ENCODE peak calls at places on chromosomes 16 and 17, in four cellular contexts. R, L, U and P are unnamed samples.

GRCh38 chr17:78709119-78709681 is 72.9 kb downstream of the CYTH1 start:
- DNase-seq in L (no peak), R (no peak), U (no peak), P (no peak)

GRCh38 chr17:3635474-3636153 is 436 bp downstream of the SHPK start:
- DNase-seq in R (no peak), L (no peak), U (no peak), P (no peak)

GRCh38 chr17:47317119-47317518 is 6.6 kb upstream of the EFCAB13 start:
- DNase-seq in U (no peak), R (no peak), L (no peak), P (no peak)

GRCh38 chr16:14669776-14670175 is 24.3 kb downstream of the PLA2G10 start:
- DNase-seq in U (no peak), L (no peak), R (no peak), P (no peak)

GRCh38 chr16:51147776-51148673 is 3.0 kb downstream of the SALL1 start:
- DNase-seq in L (no peak), U (no peak), R (no peak), P (no peak)

GRCh38 chr17:17008998-17009397 is 33.3 kb upstream of the MPRIP start:
- DNase-seq in R (no peak), L (no peak), U (no peak), P (no peak)

GRCh38 chr17:9226794-9227135 is 205.5 kb downstream of the NTN1 start:
- DNase-seq in U (no peak), R (no peak), L (no peak), P (no peak)

GRCh38 chr17:59439711-59440110 is 108.3 kb downstream of the YPEL2 start:
- DNase-seq in R (no peak), U (no peak), L (no peak), P (no peak)

GRCh38 chr16:71460246-71460645 is 1.8 kb downstream of the ZNF23 start:
- DNase-seq in L (no peak), R (no peak), U (no peak), P (no peak)

GRCh38 chr17:142102-142661 is 4.8 kb downstream of the SCGB1C2 start:
- DNase-seq in R (peak), L (no peak), U (no peak), P (no peak)

GRCh38 chr17:57584050-57584551 is 161.0 kb downstream of the CCDC182 start:
- DNase-seq in L (no peak), U (no peak), R (no peak), P (no peak)

GRCh38 chr17:41494524-41494923 is 4.8 kb upstream of the KRT36 start:
- DNase-seq in R (no peak), L (no peak), U (no peak), P (no peak)

GRCh38 chr17:72191901-72192300 is 71.1 kb downstream of the SOX9 start:
- DNase-seq in L (no peak), R (no peak), U (no peak), P (no peak)

GRCh38 chr17:71003736-71004135 is 834.4 kb downstream of the KCNJ2 start:
- DNase-seq in L (no peak), U (no peak), R (no peak), P (no peak)

GRCh38 chr17:66764559-66764958 is 70.4 kb upstream of the CACNG5 start:
- DNase-seq in U (no peak), L (no peak), R (no peak), P (no peak)

GRCh38 chr17:55903028-55903690 is 152.3 kb downstream of the PCTP start:
- DNase-seq in L (no peak), R (no peak), U (no peak), P (no peak)

GRCh38 chr17:82300707-82301270 is 16.6 kb downstream of the CD7 start:
- DNase-seq in R (no peak), U (no peak), L (no peak), P (no peak)

GRCh38 chr16:55217392-55217791 is 106.6 kb upstream of the IRX6 start:
- DNase-seq in U (no peak), L (no peak), R (no peak), P (no peak)

GRCh38 chr17:54844262-54844661 is 56.4 kb upstream of the TOM1L1 start:
- DNase-seq in R (no peak), L (no peak), U (no peak), P (no peak)

GRCh38 chr16:21703589-21704174 is 39.9 kb downstream of the OTOA start:
- DNase-seq in R (no peak), U (peak), L (no peak), P (no peak)

GRCh38 chr16:23979982-23980381 is 144.2 kb downstream of the PRKCB start:
- DNase-seq in U (no peak), R (no peak), L (no peak), P (no peak)

GRCh38 chr16:72173997-72174396 is 2.0 kb upstream of the PMFBP1 start:
- DNase-seq in R (no peak), U (no peak), L (no peak), P (no peak)

GRCh38 chr17:72467841-72468653 is 347.2 kb downstream of the SOX9 start:
- DNase-seq in R (no peak), L (no peak), U (no peak), P (no peak)

GRCh38 chr17:80794281-80795089 is 197.2 kb upstream of the CHMP6 start:
- DNase-seq in R (no peak), L (no peak), U (no peak), P (no peak)

GRCh38 chr16:65024649-65025243 is 97.1 kb downstream of the CDH11 start:
- DNase-seq in R (no peak), U (no peak), L (no peak), P (no peak)

GRCh38 chr17:33086041-33086440 is 94.4 kb downstream of the SPACA3 start:
- DNase-seq in U (no peak), R (no peak), L (no peak), P (no peak)

DNA sequence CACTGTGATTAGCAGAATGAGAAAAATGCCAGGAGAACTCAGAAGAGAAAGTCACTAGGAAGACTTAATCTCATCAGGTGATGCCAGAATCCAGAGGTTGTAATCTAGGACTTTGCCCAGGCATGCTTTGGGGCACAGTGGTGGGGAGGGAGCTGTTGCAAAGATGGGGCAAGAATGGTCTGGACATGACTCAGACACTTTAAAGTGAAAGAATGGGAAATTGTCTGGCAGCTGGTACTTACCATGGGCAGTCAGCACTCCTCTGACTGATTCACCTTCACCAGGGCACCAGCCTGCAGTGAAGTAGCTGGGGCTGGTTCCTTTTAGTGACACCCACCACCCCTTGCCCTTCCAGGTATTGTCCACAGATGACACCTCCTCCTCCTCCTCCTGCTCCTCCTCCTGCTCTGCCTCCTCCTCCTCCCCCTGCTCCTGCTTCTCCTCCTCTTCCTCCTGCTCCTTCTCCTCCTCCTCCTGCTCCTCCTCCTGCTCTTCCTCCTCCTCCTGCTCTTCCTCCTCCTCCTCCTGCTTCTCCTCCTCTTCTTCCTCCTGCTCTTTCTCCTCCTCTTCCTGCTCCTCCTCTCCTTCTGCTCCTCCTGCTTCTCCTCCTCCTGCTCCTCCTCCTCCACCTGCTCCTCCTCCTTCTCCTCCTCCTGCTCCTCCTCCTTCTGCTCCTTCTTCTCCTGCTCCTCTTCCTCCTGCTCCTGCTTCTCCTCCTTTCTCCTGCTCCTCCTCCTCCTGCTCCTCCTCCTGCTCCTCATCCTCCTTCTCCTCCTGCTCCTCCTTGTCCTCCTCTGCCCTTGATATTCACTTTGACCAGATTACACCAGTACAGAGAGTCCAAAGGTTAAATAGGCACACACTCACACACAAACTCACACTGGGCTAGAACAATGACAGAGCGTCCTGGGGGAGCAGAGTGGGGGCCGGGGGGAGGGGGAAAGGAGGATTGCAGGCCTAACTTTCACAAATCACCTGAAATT is at the start of gene CHD9NB:
- DNase-seq in U (no peak), L (no peak), R (peak), P (peak)
- TF ChIP-seq REST in U (no peak), L (no peak), R (no peak), P (no peak)

DNA sequence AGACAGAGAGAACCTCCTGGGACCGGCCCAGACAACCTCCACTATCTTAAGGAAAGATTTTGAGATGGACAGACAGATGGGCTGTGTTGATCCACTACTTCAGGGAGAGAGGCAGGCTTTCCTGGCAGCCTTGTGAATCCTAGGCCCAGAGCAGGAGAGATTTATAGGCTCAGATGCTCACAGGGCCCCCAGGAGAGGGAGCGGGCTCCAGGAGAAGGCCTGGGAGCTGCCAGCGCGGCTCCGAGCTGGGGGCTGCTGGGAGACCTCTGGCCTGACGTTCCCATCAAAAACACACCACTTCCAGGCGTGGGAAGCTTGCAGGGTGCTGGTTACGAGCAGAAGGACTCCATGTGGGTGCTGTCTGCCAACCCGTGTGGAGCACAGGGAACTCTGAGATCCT is 53.2 kb downstream of the MYH11 start:
- DNase-seq in U (no peak), R (no peak), L (no peak), P (no peak)
- TF ChIP-seq POLR2AphosphoS5 in U (no peak), R (no peak), L (no peak), P (no peak)

GRCh38 chr16:30533146-30533522 is 1.5 kb downstream of the ZNF747 start:
- DNase-seq in R (no peak), L (no peak), U (no peak), P (no peak)

GRCh38 chr16:30533748-30534367 is 800 bp downstream of the ZNF747 start:
- DNase-seq in R (no peak), U (no peak), L (no peak), P (peak)

GRCh38 chr16:30535106-30535776 is 583 bp upstream of the ZNF747 start:
- DNase-seq in R (no peak), U (no peak), L (no peak), P (no peak)

GRCh38 chr16:30535777-30536190 is 1.1 kb upstream of the ZNF747 start:
- DNase-seq in L (peak), U (peak), R (peak), P (peak)

GRCh38 chr16:30534368-30535105 is at the start of gene ZNF747:
- DNase-seq in U (peak), L (peak), R (peak), P (peak)
- TF ChIP-seq REST in U (no peak), L (no peak), R (no peak), P (peak)

GRCh38 chr17:48548687-48549621 is 4.0 kb upstream of the HOXB2 start:
- DNase-seq in U (no peak), L (no peak), R (no peak), P (no peak)
- TF ChIP-seq POLR2AphosphoS5 in U (no peak), L (no peak), R (no peak), P (no peak)

DNA sequence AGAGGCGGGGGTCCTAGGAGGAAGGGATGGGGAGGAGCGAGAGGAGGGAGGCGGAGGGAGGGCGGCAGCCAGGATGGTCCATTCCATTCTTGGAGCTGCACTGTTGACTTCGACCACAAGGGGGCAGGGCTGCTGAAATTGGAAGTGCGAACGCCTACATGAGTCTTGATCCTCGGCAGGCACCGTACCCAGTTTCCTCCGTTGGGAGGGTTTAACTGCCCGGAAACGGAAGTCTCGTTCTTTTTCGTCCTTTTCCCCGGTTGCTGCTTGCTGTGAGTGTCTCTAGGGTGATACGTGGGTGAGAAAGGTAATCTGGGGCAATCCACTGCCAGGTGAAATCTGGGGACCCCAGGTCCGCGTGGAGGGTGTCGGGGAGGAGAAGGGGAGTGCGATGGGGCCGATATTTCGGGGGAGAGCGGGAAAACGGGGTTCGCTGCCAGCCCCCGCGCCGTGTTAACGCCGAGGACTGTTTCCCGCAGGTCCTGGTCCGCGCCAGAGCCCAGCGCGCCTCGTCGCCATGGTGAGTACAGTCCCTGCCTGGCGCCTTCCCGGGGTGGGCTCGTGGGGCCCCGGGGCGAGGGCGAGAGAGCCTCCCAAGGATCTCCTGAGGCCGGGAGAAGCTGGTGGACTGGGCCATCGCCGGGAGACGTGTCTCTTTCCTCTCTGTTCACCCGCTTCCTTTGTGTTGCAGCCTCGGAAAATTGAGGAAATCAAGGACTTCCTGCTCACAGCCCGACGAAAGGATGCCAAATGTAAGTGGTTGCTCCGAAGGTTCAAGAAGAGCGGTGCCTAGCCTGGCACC is at the start of gene RPL38:
- DNase-seq in R (peak), U (peak), L (peak), P (peak)
- TF ChIP-seq REST in R (no peak), U (peak), L (no peak), P (peak)

GRCh38 chr17:45753645-45754225 is 30.4 kb upstream of the CRHR1 start:
- DNase-seq in R (no peak), L (no peak), U (no peak), P (no peak)
- TF ChIP-seq POLR2AphosphoS5 in R (no peak), L (no peak), U (no peak), P (no peak)

DNA sequence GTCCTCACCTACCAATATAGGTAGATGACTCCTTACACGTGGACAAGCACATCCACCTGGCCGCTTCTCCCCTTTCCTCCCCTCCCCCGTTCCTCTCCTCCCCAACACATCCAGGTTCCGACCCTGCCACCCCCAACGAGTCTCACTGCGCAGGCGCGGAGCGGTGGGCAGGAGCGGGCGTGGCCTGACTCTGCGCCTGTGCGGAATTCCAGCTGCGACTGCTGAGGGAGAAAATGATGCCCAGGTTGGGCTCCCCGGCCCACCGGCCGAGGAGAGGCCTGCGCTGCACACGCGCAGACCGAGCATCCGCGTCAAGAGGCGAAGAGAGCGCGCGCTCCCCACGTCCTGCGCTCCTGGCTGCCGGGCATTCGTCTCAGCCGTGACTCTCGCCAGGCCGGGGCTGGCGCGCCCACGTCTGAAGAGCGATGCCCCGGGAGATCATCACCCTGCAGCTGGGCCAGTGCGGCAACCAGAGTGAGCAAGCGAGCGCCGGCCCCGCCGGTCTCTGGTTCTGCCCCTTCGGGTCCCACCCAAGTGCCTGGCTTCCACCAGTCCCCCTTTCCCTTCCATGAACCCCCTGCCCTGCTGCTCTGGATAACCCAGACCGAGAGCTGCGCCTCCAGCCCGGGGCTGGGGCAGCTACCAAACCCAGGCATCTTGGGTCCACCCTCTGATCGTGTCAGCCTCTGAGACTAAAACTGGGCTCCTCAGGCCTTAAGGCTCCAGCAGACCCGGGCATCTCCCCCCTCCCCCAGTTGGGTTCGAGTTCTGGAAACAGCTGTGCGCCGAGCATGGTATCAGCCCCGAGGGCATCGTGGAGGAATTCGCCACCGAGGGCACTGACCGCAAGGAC is at the start of gene TUBG2:
- DNase-seq in U (no peak), R (peak), L (no peak), P (no peak)
- TF ChIP-seq REST in U (no peak), R (no peak), L (no peak), P (no peak)